ENCODE peak calls at places on chromosomes 6 and 20, in nine cellular contexts. Q is left lung, X is bronchial epithelial cell, K is spleen, H is right atrium auricular region, I is small intestine, L is body of pancreas, D is PC-3, B is esophagus squamous epithelium. Y is an unnamed sample. For H3K36me3, the result is how much of the 10 kb centered on the place peaks cover.

GRCh38 chr6:78577585-78577984 is 289.8 kb upstream of the IRAK1BP1 start:
- DNase-seq in Q (no peak), X (no peak), K (no peak), H (no peak), I (no peak), L (no peak), D (no peak), B (no peak), Y (no peak)

GRCh38 chr20:17525650-17526049 is 5.5 kb downstream of the BFSP1 start:
- DNase-seq in Q (no peak), X (peak), K (no peak), H (no peak), I (peak), L (peak), D (peak), B (no peak), Y (peak)

GRCh38 chr6:145886228-145886956 is 71.8 kb upstream of the FBXO30 start:
- DNase-seq in Q (no peak), X (no peak), K (no peak), H (no peak), I (no peak), L (no peak), D (peak), B (no peak), Y (no peak)

GRCh38 chr6:161246725-161247124 is 27.1 kb downstream of the AGPAT4 start:
- DNase-seq in Q (no peak), X (no peak), K (no peak), H (peak), I (no peak), L (no peak), D (no peak), B (no peak), Y (no peak)

GRCh38 chr6:165967768-165968408 is 199.8 kb downstream of the TBXT start:
- DNase-seq in Q (no peak), X (no peak), K (no peak), H (no peak), I (no peak), L (no peak), D (no peak), B (no peak), Y (no peak)

GRCh38 chr6:159908535-159908934 is 17.7 kb downstream of the MAS1 start:
- DNase-seq in Q (no peak), X (no peak), K (no peak), H (no peak), I (no peak), L (no peak), D (no peak), B (no peak), Y (no peak)

GRCh38 chr20:64279826-64280459 is 24.4 kb downstream of the PCMTD2 start:
- DNase-seq in Q (no peak), X (no peak), K (no peak), H (no peak), I (no peak), L (no peak), D (peak), B (no peak), Y (no peak)

GRCh38 chr6:55875420-55875819 is at the start of gene BMP5:
- DNase-seq in Q (no peak), X (no peak), K (no peak), H (no peak), I (no peak), L (no peak), D (no peak), B (no peak), Y (no peak)

GRCh38 chr6:158002951-158003853 is 21.5 kb downstream of the SYNJ2 start:
- DNase-seq in Q (no peak), X (no peak), K (peak), H (peak), I (peak), L (peak), D (no peak), B (no peak), Y (no peak)

GRCh38 chr6:86822747-86823146 is 114.6 kb upstream of the HTR1E start:
- DNase-seq in Q (no peak), X (no peak), K (no peak), H (no peak), I (no peak), L (no peak), D (no peak), B (no peak), Y (no peak)

GRCh38 chr20:59576216-59576953 is 28.0 kb upstream of the PHACTR3 start:
- DNase-seq in Q (no peak), X (no peak), K (peak), H (no peak), I (no peak), L (no peak), D (no peak), B (no peak), Y (no peak)

GRCh38 chr6:142462260-142462659 is 160.5 kb downstream of the ADGRG6 start:
- DNase-seq in Q (no peak), X (no peak), K (no peak), H (no peak), I (no peak), L (no peak), D (no peak), B (no peak), Y (no peak)

GRCh38 chr20:51528263-51529026 is 14.1 kb downstream of the NFATC2 start:
- DNase-seq in Q (no peak), X (no peak), K (no peak), H (no peak), I (no peak), L (no peak), D (no peak), B (no peak), Y (no peak)

GRCh38 chr6:39281312-39281980 is 32.8 kb downstream of the KCNK17 start:
- DNase-seq in Q (no peak), X (no peak), K (peak), H (no peak), I (peak), L (no peak), D (no peak), B (no peak), Y (no peak)

GRCh38 chr20:25532015-25532751 is 53.1 kb downstream of the NINL start:
- DNase-seq in Q (no peak), X (peak), K (no peak), H (no peak), I (no peak), L (no peak), D (peak), B (no peak), Y (no peak)

GRCh38 chr6:34656378-34657036 is 40.1 kb downstream of the ILRUN start:
- DNase-seq in Q (no peak), X (peak), K (no peak), H (no peak), I (peak), L (peak), D (peak), B (no peak), Y (peak)

GRCh38 chr6:44571510-44571909 is 184.0 kb downstream of the CDC5L start:
- DNase-seq in Q (no peak), X (no peak), K (no peak), H (no peak), I (no peak), L (no peak), D (no peak), B (no peak), Y (no peak)

GRCh38 chr6:151084275-151084674 is 155.5 kb upstream of the AKAP12 start:
- DNase-seq in Q (no peak), X (no peak), K (no peak), H (no peak), I (no peak), L (no peak), D (no peak), B (no peak), Y (no peak)

GRCh38 chr6:129801909-129802308 is 59.2 kb downstream of the TMEM244 start:
- DNase-seq in Q (no peak), X (peak), K (no peak), H (no peak), I (no peak), L (no peak), D (peak), B (no peak), Y (no peak)

GRCh38 chr6:10417681-10418104 is 2.8 kb upstream of the TFAP2A start:
- DNase-seq in Q (no peak), X (no peak), K (no peak), H (no peak), I (no peak), L (no peak), D (no peak), B (no peak), Y (no peak)

GRCh38 chr20:41654292-41654691 is 36.1 kb upstream of the CHD6 start:
- DNase-seq in Q (no peak), X (no peak), K (no peak), H (no peak), I (peak), L (peak), D (no peak), B (no peak), Y (no peak)

GRCh38 chr6:34374112-34374907 is 18.2 kb downstream of the NUDT3 start:
- DNase-seq in Q (no peak), X (no peak), K (no peak), H (no peak), I (no peak), L (no peak), D (no peak), B (no peak), Y (peak)

GRCh38 chr6:30945281-30945680 is 4.5 kb downstream of the MUCL3 start:
- DNase-seq in Q (no peak), X (no peak), K (no peak), H (no peak), I (no peak), L (no peak), D (no peak), B (no peak), Y (no peak)

GRCh38 chr20:4904127-4904860 is 97.0 kb downstream of the SLC23A2 start:
- DNase-seq in Q (no peak), X (peak), K (no peak), H (no peak), I (no peak), L (no peak), D (peak), B (no peak), Y (no peak)

GRCh38 chr20:5036828-5037227 is 35.5 kb upstream of the SLC23A2 start:
- DNase-seq in Q (no peak), X (no peak), K (no peak), H (no peak), I (no peak), L (no peak), D (no peak), B (no peak), Y (no peak)

GRCh38 chr6:6851059-6851658 is 256.6 kb upstream of the RREB1 start:
- DNase-seq in Q (no peak), X (peak), K (no peak), H (peak), I (peak), L (peak), D (peak), B (no peak), Y (peak)

GRCh38 chr6:51910846-51911245 is 176.6 kb downstream of the PKHD1 start:
- DNase-seq in Q (no peak), X (no peak), K (no peak), H (no peak), I (no peak), L (no peak), D (no peak), B (no peak), Y (no peak)

GRCh38 chr6:108800510-108800909 is 47.7 kb upstream of the ARMC2 start:
- DNase-seq in Q (no peak), X (no peak), K (no peak), H (no peak), I (no peak), L (no peak), D (no peak), B (no peak), Y (no peak)

GRCh38 chr6:134340574-134340973 is 22.7 kb upstream of the SGK1 start:
- DNase-seq in Q (no peak), X (no peak), K (no peak), H (no peak), I (no peak), L (no peak), D (no peak), B (no peak), Y (no peak)

GRCh38 chr20:54794110-54794509 is 318.7 kb downstream of the DOK5 start:
- DNase-seq in Q (peak), X (no peak), K (no peak), H (no peak), I (no peak), L (no peak), D (no peak), B (no peak), Y (no peak)

GRCh38 chr20:8020314-8021079 is 936 bp upstream of the TMX4 start:
- DNase-seq in Q (no peak), X (no peak), K (no peak), H (no peak), I (peak), L (no peak), D (peak), B (no peak), Y (peak)
- H3K4me3 ChIP-seq in Q (no peak), X (no peak), K (peak), H (no peak), I (no peak), L (no peak), D (peak), B (no peak), Y (peak)

DNA sequence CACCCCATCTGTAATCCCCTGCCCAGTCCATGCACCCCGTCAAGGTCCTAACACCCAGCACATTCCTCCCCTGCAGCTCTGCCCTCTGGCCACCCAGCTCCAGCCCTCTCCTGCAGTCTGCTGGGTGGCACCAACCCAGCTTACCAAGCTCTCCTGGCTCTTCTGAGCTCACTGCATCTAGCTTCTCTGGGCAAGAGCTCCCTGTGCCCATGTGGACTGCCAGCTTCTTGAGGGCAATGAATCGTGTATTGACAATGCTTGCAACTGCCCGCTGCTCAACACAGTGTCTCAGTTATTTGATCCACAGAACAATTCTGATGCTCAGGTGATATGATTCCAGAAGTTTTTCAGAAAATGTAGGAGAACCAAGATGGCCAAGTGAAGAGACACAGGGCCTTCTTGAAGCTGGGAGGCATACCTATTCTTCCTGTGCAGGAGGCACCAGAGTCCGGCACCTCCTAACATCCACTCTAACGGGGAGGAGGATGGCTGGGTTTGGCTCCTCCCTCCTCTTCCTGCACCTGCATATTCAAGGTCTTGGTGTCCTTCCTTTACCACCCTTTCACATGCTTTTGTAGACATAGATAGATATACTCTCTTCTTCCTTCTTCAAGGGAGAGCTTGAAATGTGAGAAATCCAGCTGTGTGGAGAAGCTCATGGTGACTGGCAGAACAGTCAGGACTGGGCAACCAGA is 85.6 kb downstream of the TRERF1 start:
- DNase-seq in Q (no peak), X (no peak), K (no peak), H (no peak), I (no peak), L (no peak), D (no peak), B (no peak), Y (peak)
- H3K36me3 ChIP-seq in Q (under half), X (under half), K (under half), H (under half), I (under half), L (under half), D (under half), B (under half), Y (under half)

DNA sequence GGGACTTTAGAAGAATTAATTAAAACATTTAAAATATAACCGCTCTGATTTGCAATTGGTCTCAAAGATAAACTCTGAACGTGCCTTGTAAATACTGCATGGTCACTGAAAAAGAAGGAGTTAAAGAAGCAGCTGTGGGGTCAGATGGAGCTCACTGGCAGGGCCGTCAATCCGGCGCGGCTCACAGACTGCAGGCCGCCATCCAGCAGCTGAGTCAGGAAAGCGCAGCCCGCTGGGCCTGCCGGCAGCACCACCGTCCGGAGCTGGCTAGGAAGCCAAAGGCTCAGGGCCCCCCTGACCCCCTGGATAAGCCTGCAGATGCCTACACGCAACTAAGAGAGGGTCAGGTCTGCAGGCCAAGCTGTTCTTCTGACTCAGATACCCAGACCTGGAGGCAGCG is 54.2 kb upstream of the FRMD1 start:
- DNase-seq in Q (no peak), X (no peak), K (no peak), H (peak), I (no peak), L (no peak), D (no peak), B (no peak), Y (no peak)
- H3K4me3 ChIP-seq in Q (no peak), X (no peak), K (no peak), H (peak), I (no peak), L (no peak), D (no peak), B (no peak), Y (no peak)

DNA sequence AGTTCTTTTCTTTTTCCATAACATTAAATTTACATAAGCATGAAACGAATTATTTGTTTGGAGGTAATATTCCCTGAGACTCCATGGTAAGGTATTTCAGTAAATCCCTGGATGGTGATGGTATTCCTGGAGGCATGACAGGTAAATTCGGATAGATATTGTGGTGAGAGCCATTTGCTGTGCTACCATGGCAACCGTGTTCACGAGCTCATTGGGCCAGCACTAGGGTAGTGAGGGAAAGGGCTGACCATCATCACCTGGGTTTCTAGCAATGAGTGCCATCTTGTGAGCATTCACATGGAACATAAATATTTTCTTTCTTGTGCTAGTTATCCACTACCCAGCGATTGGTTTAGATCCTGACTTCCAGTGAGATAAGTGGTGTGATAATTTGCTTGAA is 51.9 kb upstream of the GNRH2 start:
- DNase-seq in Q (no peak), X (no peak), K (no peak), H (no peak), I (no peak), L (no peak), D (no peak), B (no peak), Y (no peak)
- H3K36me3 ChIP-seq in Q (half or more), X (under half), K (half or more), H (half or more), I (under half), L (under half), D (under half), B (under half), Y (half or more)

Y was measured in OCI-LY7.